ENCODE peak calls at places on chromosome 4, in ten cellular contexts. Y is upper lobe of left lung, F is GM12878, S is endothelial cell, A is BJ, E is lung, B is endodermal cell, R is fibroblast of lung, C is right lobe of liver, K is neural crest cell. U is an unnamed sample.

GRCh38 chr4:1777822-1778641 is 15.1 kb upstream of the FGFR3 start:
- DNase-seq in B (peak), A (peak), C (no peak), E (no peak), F (no peak), Y (no peak), S (peak), K (peak), R (no peak), U (no peak)

GRCh38 chr4:133390198-133390855 is 241.2 kb downstream of the PCDH10 start:
- DNase-seq in C (no peak), S (no peak), K (no peak), B (peak), F (no peak), E (no peak), R (no peak), Y (no peak), A (no peak), U (no peak)

GRCh38 chr4:91092398-91092955 is 965.3 kb downstream of the CCSER1 start:
- DNase-seq in F (no peak), Y (peak), A (no peak), K (no peak), E (no peak), B (no peak), R (no peak), C (no peak), S (no peak), U (no peak)

GRCh38 chr4:25223770-25224375 is 10.0 kb upstream of the PI4K2B start:
- DNase-seq in S (peak), Y (no peak), B (peak), E (no peak), C (no peak), A (no peak), R (peak), F (no peak), K (peak), U (no peak)

GRCh38 chr4:7828926-7829325 is 110.7 kb downstream of the AFAP1 start:
- DNase-seq in C (no peak), E (no peak), K (no peak), F (no peak), B (no peak), R (peak), S (no peak), A (no peak), Y (no peak), U (no peak)

GRCh38 chr4:108337923-108338322 is 169.2 kb upstream of the LEF1 start:
- DNase-seq in Y (no peak), K (no peak), C (no peak), A (no peak), F (no peak), B (no peak), E (no peak), R (no peak), S (no peak), U (no peak)

GRCh38 chr4:69859140-69859539 is 805 bp downstream of the SULT1E1 start:
- DNase-seq in F (no peak), S (no peak), Y (no peak), R (no peak), B (no peak), K (no peak), C (no peak), E (no peak), A (no peak), U (no peak)

GRCh38 chr4:56320293-56320692 is 67.0 kb downstream of the AASDH start:
- DNase-seq in A (no peak), S (no peak), Y (no peak), E (no peak), B (no peak), C (no peak), K (no peak), F (no peak), R (peak), U (no peak)

GRCh38 chr4:45453258-45453841 is 670.5 kb downstream of the GABRG1 start:
- DNase-seq in F (no peak), B (peak), Y (no peak), R (peak), C (no peak), S (no peak), K (no peak), A (no peak), E (no peak), U (no peak)

GRCh38 chr4:36067116-36067515 is 177.2 kb downstream of the ARAP2 start:
- DNase-seq in F (no peak), Y (no peak), K (no peak), S (no peak), C (no peak), E (no peak), A (no peak), R (no peak), B (no peak), U (no peak)

GRCh38 chr4:134202136-134202535 is 547 bp upstream of the PABPC4L start:
- DNase-seq in C (no peak), B (no peak), F (no peak), R (no peak), S (no peak), A (no peak), K (no peak), E (no peak), Y (no peak), U (no peak)

GRCh38 chr4:180618396-180618795 is 1624.8 kb upstream of the TENM3 start:
- DNase-seq in C (no peak), F (no peak), A (no peak), Y (no peak), B (no peak), S (no peak), R (no peak), K (no peak), E (no peak), U (no peak)

GRCh38 chr4:34422472-34422871 is 1821.8 kb downstream of the ARAP2 start:
- DNase-seq in F (no peak), E (no peak), K (no peak), C (no peak), R (peak), S (no peak), Y (no peak), B (no peak), A (no peak), U (no peak)

GRCh38 chr4:1248262-1249147 is at the start of gene CTBP1:
- DNase-seq in B (peak), Y (peak), C (peak), S (peak), K (peak), R (peak), F (no peak), E (peak), A (no peak), U (peak)

GRCh38 chr4:76782837-76783236 is 115.1 kb downstream of the SOWAHB start:
- DNase-seq in S (no peak), Y (no peak), C (no peak), B (no peak), R (peak), A (peak), E (no peak), F (no peak), K (no peak), U (no peak)

GRCh38 chr4:51831133-51831532 is 11.8 kb upstream of the DCUN1D4 start:
- DNase-seq in K (peak), Y (peak), A (no peak), E (peak), S (peak), C (peak), R (peak), F (no peak), B (peak), U (peak)

GRCh38 chr4:71694946-71695345 is 88.9 kb downstream of the GC start:
- DNase-seq in A (no peak), E (no peak), Y (no peak), F (no peak), B (no peak), R (no peak), K (no peak), S (no peak), C (no peak), U (no peak)

GRCh38 chr4:84497220-84497834 is 1.8 kb downstream of the NKX6-1 start:
- DNase-seq in F (no peak), R (no peak), Y (no peak), S (no peak), A (no peak), C (no peak), E (no peak), K (no peak), B (no peak), U (no peak)

GRCh38 chr4:98113005-98113404 is 30.3 kb downstream of the STPG2 start:
- DNase-seq in F (no peak), S (peak), R (peak), C (no peak), E (no peak), Y (no peak), B (peak), A (no peak), K (no peak), U (no peak)

GRCh38 chr4:7384929-7385890 is 49.5 kb downstream of the PSAPL1 start:
- DNase-seq in C (no peak), F (no peak), A (no peak), B (peak), K (no peak), Y (peak), E (no peak), S (peak), R (no peak), U (peak)

GRCh38 chr4:92163348-92163747 is 140.4 kb upstream of the GRID2 start:
- DNase-seq in E (no peak), S (no peak), F (no peak), K (no peak), B (no peak), C (no peak), R (peak), A (no peak), Y (no peak), U (no peak)
- TF ChIP-seq CTCF in E (no peak), S (no peak), F (peak), K (peak), B (peak), C (peak), R (peak), A (peak), Y (no peak), U (no peak)

DNA sequence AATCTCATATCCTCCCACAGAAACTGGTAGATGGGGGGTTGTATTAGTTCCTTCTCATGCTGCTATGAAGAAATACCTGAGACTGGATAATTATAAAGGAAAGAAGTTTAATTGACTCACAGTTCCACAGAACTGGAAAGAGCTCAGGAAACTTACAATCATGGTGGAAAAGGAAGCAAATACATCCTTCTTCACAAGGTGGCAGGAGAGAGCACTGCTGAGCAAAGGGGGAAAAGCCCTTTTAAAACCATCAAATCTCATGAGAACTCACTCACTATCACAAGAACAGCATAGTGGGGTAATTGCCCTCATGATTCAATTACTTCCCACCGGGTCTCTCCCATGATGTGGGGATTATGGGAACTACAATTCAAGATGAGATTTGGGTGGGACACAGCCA is 250.5 kb upstream of the GPRIN3 start:
- DNase-seq in K (no peak), R (no peak), F (no peak), E (no peak), B (peak), Y (no peak), A (no peak), C (no peak), S (no peak), U (no peak)
- TF ChIP-seq CTCF in K (peak), R (peak), F (peak), E (no peak), B (peak), Y (no peak), A (peak), C (peak), S (peak), U (no peak)

GRCh38 chr4:110586137-110586850 is 36.6 kb downstream of the PITX2 start:
- DNase-seq in E (no peak), S (no peak), K (no peak), A (peak), C (no peak), R (peak), Y (no peak), B (no peak), F (no peak), U (no peak)

GRCh38 chr4:110587666-110588285 is 35.1 kb downstream of the PITX2 start:
- DNase-seq in B (peak), Y (no peak), R (no peak), C (no peak), E (no peak), A (no peak), S (no peak), F (no peak), K (no peak), U (no peak)

GRCh38 chr4:110589297-110589696 is 33.6 kb downstream of the PITX2 start:
- DNase-seq in E (no peak), R (peak), Y (no peak), C (no peak), S (no peak), F (no peak), B (no peak), A (no peak), K (no peak), U (no peak)
- TF ChIP-seq CTCF in E (no peak), R (no peak), Y (no peak), C (peak), S (peak), F (no peak), B (no peak), A (peak), K (peak), U (no peak)

DNA sequence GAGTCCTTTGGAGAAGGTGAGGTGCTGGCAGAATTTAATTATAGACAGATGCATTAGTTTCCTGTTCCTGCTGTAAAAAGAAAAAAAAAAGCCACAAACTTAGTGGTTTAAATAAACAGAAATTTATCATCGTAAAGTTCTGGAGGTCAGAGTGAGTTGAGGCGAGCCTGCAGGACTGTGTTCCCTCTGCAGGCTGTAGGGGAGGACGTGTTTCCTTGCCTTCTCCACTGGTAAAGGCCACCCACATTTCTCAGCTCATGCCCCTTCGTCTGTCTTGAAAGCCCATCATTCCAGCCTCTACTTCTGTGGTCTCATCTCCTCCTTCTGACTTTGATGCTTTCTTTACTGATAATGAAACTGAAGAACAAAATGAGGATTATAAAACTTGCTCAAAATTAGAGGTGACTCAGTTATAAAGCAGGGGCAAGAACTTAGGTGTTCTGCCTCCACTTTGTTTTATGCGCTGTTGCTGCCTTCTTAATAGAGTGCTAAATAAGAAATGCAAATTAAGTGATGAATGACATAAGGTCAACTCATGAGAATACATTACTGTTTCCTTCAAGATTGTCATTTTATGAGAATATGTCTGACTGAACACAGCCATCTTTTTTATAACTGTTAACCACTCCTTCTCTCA is 143.1 kb downstream of the STIM2 start:
- DNase-seq in S (no peak), E (no peak), K (no peak), R (peak), F (no peak), B (no peak), C (no peak), Y (no peak), A (peak), U (no peak)
- TF ChIP-seq CTCF in S (no peak), E (no peak), K (no peak), R (no peak), F (no peak), B (peak), C (no peak), Y (no peak), A (peak), U (no peak)

GRCh38 chr4:141215030-141215429 is 5.7 kb upstream of the ZNF330 start:
- DNase-seq in A (no peak), K (no peak), Y (no peak), S (no peak), B (no peak), C (no peak), F (no peak), R (no peak), E (no peak), U (no peak)

GRCh38 chr4:141215972-141216761 is 4.5 kb upstream of the ZNF330 start:
- DNase-seq in E (no peak), R (no peak), F (no peak), B (no peak), K (no peak), S (no peak), C (no peak), Y (peak), A (no peak), U (no peak)

GRCh38 chr4:141220271-141220654 is 432 bp upstream of the ZNF330 start:
- DNase-seq in A (no peak), B (no peak), C (no peak), K (peak), E (no peak), R (no peak), S (no peak), Y (no peak), F (no peak), U (no peak)

GRCh38 chr4:141223418-141223817 is 2.7 kb downstream of the ZNF330 start:
- DNase-seq in Y (no peak), R (no peak), A (no peak), K (no peak), B (no peak), F (no peak), C (no peak), S (no peak), E (no peak), U (no peak)

DNA sequence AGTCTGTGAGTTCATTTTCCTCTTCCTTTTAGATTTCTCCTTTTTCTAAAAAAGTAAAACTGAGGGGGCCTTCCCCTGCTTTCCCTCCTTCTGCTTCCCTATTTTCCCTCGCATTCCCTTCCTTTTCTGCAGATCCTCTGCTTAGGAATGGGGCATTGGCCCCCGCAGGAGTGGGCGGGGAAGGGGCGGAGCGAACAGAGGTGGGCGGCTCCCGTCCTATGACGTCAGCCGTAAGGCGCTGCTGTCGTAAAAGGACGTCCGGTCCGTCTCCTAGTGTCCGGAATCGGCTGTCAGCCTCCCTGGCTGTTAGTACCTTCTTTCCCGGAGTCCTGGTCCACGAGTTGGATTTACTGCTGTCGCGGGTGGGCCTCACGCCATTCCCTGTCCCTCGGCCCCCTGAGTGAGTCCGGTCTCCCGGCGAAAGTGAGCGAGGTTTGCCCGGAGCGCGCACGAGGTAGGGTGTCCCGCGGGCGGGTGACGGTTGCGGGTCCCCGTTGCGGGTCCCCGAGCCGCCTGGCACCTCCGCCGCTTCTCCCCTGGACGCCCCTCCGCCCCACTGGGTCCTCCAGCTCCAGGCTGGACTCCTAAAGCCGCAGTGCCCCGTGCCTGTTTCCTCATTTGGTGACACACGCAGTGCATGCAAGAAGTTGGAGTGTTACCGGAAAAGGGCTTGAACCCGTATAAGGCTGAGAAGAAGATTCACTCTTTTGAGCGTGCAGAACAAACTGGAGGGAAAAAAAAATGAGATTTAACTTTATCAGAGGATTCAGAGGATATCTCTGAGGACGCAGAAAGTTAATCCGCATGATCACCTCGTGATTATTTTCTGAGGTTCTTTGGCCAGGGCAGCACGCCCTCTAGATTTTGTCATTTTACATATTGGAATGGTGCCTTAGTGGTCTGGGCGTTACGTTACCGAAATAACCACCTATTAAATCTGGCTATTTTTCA is at the start of gene ZNF330:
- DNase-seq in E (peak), F (peak), C (peak), K (peak), A (peak), S (peak), B (peak), Y (peak), R (peak), U (peak)
- TF ChIP-seq CTCF in E (no peak), F (peak), C (peak), K (no peak), A (peak), S (no peak), B (peak), Y (no peak), R (peak), U (no peak)

DNA sequence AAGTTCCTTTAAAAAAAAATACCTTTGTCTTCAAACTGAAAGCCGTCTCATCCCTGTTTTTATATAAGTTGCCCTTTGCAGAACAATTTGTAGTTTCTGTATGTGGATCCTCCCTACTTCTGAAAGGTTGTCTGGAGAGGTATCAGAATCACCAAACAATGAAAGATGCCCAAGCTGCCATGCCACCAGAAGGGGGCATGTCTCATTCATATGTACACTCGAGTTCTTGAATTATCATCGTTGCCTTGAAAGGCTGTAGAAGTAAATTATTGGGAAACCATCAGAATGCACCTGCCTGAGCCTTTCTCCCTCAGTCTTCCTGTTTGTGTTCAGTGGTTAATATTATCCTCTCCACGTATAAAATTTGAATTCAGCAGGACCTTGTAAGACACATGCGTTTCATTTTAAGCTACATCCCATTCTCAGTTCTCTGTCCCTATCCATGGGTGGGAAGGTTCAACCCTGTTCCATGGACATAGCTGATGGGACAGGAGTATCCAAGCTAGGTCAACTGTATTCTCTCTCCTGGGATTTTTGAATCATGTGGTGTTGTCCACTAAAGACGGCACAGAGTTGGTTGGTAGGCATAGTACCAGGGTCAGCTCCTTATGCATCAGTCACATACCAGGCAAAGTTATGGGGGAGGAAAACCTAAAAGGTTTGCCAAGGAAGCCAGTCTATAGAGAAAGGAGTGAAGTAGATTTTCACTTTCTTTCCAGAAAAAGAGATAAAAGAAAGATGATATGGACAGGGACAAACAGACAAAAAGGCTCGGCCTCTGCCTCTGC is 24.0 kb downstream of the GALNT7 start:
- DNase-seq in K (no peak), E (no peak), Y (no peak), B (no peak), F (no peak), S (no peak), A (no peak), R (no peak), C (no peak), U (no peak)
- TF ChIP-seq CTCF in K (no peak), E (no peak), Y (no peak), B (peak), F (peak), S (no peak), A (no peak), R (no peak), C (no peak), U (no peak)